ENCODE peak calls at places on chromosomes 7 and 10, in nine cellular contexts. F, B, X, A, U, O, T, R and S are unnamed samples.

GRCh38 chr7:27418544-27418943 is 175.9 kb downstream of the EVX1 start:
- DNase-seq in R (no peak), T (no peak), X (no peak), U (no peak), F (no peak), O (no peak), B (no peak), A (no peak), S (no peak)

GRCh38 chr7:136229819-136230609 is 252.9 kb upstream of the MTPN start:
- DNase-seq in X (no peak), B (no peak), T (no peak), R (no peak), U (no peak), A (no peak), F (no peak), O (no peak), S (no peak)

GRCh38 chr10:116490028-116490662 is 55.6 kb upstream of the PNLIP start:
- DNase-seq in F (no peak), O (no peak), B (no peak), U (peak; percentile 30), T (peak; percentile 53), A (no peak), X (no peak), R (no peak), S (no peak)

GRCh38 chr10:48417374-48417773 is 110.9 kb downstream of the MAPK8 start:
- DNase-seq in A (no peak), U (no peak), T (no peak), O (no peak), X (no peak), F (no peak), B (no peak), R (no peak), S (no peak)

GRCh38 chr10:91389636-91390512 is 20.3 kb upstream of the HECTD2 start:
- DNase-seq in F (no peak), R (no peak), X (no peak), U (peak; percentile 72), T (peak; percentile 84), O (peak; percentile 37), B (no peak), A (no peak), S (peak; percentile 61)

GRCh38 chr10:116654816-116655215 is 34.1 kb downstream of the PNLIPRP2 start:
- DNase-seq in X (no peak), F (no peak), T (peak; percentile 32), B (no peak), U (no peak), R (no peak), O (peak; percentile 74), A (no peak), S (no peak)

GRCh38 chr10:62376064-62377025 is 2.2 kb downstream of the ZNF365 start:
- DNase-seq in O (no peak), B (no peak), R (no peak), T (no peak), F (no peak), X (no peak), U (no peak), A (no peak), S (no peak)

GRCh38 chr7:141654551-141654950 is 47.4 kb downstream of the DENND11 start:
- DNase-seq in X (peak; percentile 27), R (no peak), F (peak; percentile 34), O (peak; percentile 92), B (peak; percentile 44), U (peak; percentile 80), T (peak; percentile 88), A (peak; percentile 71), S (peak; percentile 51)

DNA sequence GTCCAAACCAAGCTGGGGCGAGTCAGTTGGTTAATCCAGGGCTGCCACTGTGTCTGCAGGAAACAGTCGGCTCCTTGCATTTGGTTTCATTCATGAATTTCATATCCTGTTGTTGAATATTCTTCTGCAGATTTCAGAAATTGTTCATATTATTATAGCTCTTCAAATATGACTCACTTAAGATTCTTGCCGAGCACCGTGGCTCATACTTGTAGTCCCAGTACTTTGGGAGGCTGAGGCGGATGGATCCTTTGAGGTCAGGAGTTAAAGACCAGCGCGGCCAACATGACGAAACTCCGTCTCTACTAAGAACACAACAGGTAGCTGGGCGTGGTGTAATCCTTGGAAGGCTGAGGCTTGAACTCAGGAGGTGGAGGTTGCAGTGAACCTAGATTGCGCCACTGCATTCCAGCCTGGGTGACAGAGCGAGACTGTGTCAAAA is 24.0 kb downstream of the PFKP start:
- DNase-seq in T (no peak), X (no peak), B (no peak), R (peak; percentile 91), O (no peak), A (no peak), F (no peak), U (peak; percentile 90), S (no peak)
- H3K4me1 ChIP-seq in T (peaks cover 20% of the 10 kb centered on the region), X (peaks cover 17% of the 10 kb centered on the region), B (no peaks in the 10 kb centered on the region), R (peaks cover 62% of the 10 kb centered on the region), O (peaks cover 24% of the 10 kb centered on the region), A (peaks cover 26% of the 10 kb centered on the region), F (peaks cover under 1% of the 10 kb centered on the region), U (peaks cover 73% of the 10 kb centered on the region), S (peaks cover 19% of the 10 kb centered on the region)

GRCh38 chr7:128203047-128203491 is 38.0 kb upstream of the LEP start:
- DNase-seq in B (no peak), O (no peak), U (no peak), X (no peak), A (no peak), R (no peak), T (no peak), F (no peak), S (no peak)

GRCh38 chr7:128202287-128202957 is 38.7 kb upstream of the LEP start:
- DNase-seq in X (no peak), B (no peak), T (no peak), A (no peak), U (no peak), F (no peak), O (no peak), R (no peak), S (no peak)

GRCh38 chr7:128201690-128202085 is 39.4 kb upstream of the LEP start:
- DNase-seq in B (no peak), T (no peak), F (no peak), O (no peak), X (no peak), R (no peak), U (no peak), A (no peak), S (no peak)

GRCh38 chr7:128200376-128200775 is 40.7 kb upstream of the LEP start:
- DNase-seq in F (no peak), X (no peak), O (no peak), R (no peak), B (peak; percentile 13), A (no peak), U (no peak), T (no peak), S (no peak)

DNA sequence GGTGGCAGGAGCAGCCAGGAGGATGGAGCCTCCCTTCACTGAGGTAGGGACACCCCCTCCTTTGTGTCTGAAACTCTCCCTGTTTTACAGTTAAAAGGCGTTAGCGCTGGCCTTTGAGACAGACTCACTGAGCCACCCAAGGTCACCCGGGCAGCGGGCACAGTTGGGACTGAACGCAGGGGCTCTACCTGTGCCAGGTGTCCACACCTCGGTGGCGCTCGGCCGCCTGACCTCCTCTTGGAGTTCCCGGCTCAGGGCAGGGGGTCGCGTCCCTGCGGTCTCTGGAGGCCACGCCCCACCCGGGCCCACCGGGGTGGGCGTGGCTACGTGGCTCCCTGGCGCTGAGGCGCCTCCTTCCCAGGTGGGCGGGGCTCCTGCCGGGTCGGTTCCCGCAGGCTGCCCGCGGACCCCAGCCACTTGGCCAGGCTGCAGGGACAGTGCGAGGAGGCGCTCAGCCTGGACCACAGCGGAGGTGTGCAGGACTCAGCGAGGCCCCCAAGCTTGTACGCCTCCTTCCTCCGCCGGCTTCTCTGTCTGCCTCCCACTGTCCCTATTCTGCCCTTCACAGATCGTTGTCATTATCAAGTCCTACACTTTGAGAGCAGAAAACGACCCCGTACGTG is 39.9 kb upstream of the LEP start:
- DNase-seq in T (peak; percentile 91), A (no peak), X (no peak), U (no peak), F (no peak), R (no peak), B (peak; percentile 20), O (peak; percentile 54), S (no peak)
- H3K4me3 ChIP-seq in T (peak overlapping the region; percentile 45), A (peak overlapping the region; percentile 37), X (peak overlapping the region; percentile 38), U (peak overlapping the region; percentile 23), F (no peak overlapping the region), R (no peak overlapping the region), B (peak overlapping the region; percentile 32), O (peak overlapping the region; percentile 20), S (peak overlapping the region; percentile 27)

GRCh38 chr10:110356628-110357245 is 52.0 kb upstream of the SMNDC1 start:
- DNase-seq in X (peak; percentile 34), B (peak; percentile 75), F (no peak), O (no peak), U (peak; percentile 51), A (peak; percentile 80), R (no peak), T (no peak), S (peak; percentile 52)

GRCh38 chr10:110357871-110358270 is 53.2 kb upstream of the SMNDC1 start:
- DNase-seq in T (no peak), X (no peak), B (no peak), R (no peak), U (no peak), O (no peak), F (no peak), A (no peak), S (no peak)

GRCh38 chr10:110358278-110358677 is 53.6 kb upstream of the SMNDC1 start:
- DNase-seq in U (no peak), X (no peak), R (no peak), O (no peak), T (no peak), B (no peak), A (peak; percentile 38), F (no peak), S (no peak)

GRCh38 chr10:110355922-110356627 is 51.4 kb upstream of the SMNDC1 start:
- DNase-seq in R (no peak), B (no peak), O (no peak), F (no peak), X (no peak), T (no peak), U (no peak), A (peak; percentile 34), S (no peak)

GRCh38 chr10:110357252-110357780 is 52.6 kb upstream of the SMNDC1 start:
- DNase-seq in X (no peak), O (no peak), U (peak; percentile 91), R (no peak), B (peak; percentile 53), F (no peak), T (no peak), A (peak; percentile 45), S (peak; percentile 40)
- H3K4me1 ChIP-seq in X (peaks cover 9% of the 10 kb centered on the region), O (peaks cover 15% of the 10 kb centered on the region), U (peaks cover 21% of the 10 kb centered on the region), R (peaks cover 42% of the 10 kb centered on the region), B (peaks cover 43% of the 10 kb centered on the region), F (no peaks in the 10 kb centered on the region), T (peaks cover 3% of the 10 kb centered on the region), A (peaks cover 7% of the 10 kb centered on the region), S (peaks cover 48% of the 10 kb centered on the region)

DNA sequence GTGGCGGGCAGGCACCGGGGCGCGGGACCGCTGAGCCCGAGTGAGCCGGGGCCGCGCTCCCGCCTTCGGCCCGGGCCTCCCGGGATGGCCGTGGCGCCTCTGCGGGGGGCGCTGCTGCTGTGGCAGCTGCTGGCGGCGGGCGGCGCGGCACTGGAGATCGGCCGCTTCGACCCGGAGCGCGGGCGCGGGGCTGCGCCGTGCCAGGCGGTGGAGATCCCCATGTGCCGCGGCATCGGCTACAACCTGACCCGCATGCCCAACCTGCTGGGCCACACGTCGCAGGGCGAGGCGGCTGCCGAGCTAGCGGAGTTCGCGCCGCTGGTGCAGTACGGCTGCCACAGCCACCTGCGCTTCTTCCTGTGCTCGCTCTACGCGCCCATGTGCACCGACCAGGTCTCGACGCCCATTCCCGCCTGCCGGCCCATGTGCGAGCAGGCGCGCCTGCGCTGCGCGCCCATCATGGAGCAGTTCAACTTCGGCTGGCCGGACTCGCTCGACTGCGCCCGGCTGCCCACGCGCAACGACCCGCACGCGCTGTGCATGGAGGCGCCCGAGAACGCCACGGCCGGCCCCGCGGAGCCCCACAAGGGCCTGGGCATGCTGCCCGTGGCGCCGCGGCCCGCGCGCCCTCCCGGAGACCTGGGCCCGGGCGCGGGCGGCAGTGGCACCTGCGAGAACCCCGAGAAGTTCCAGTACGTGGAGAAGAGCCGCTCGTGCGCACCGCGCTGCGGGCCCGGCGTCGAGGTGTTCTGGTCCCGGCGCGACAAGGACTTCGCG is 534 bp downstream of the FZD9 start:
- DNase-seq in O (peak; percentile 46), B (no peak), X (no peak), R (no peak), A (no peak), T (no peak), U (peak; percentile 16), F (no peak), S (peak; percentile 13)
- H3K4me3 ChIP-seq in O (no peak overlapping the region), B (no peak overlapping the region), X (no peak overlapping the region), R (peak overlapping the region; percentile 57), A (peak overlapping the region; percentile 45), T (peak overlapping the region; percentile 42), U (peak overlapping the region; percentile 40), F (peak overlapping the region; percentile 0), S (no peak overlapping the region)